ENCODE peak calls at places on chromosomes 7 and 10, in four cellular contexts. N is HepG2, I is WTC11, Z is K562. B is an unnamed sample.

GRCh38 chr7:73978681-73979563 is 49.1 kb upstream of the ELN start:
- DNase-seq in N (peak; percentile 89), I (peak; percentile 83), Z (peak; percentile 76), B (peak; percentile 90)

GRCh38 chr10:77533887-77534278 is 103.7 kb downstream of the KCNMA1 start:
- DNase-seq in N (no peak), I (no peak), Z (no peak), B (peak; percentile 25)

GRCh38 chr10:62996925-62997324 is 136.2 kb upstream of the NRBF2 start:
- DNase-seq in N (no peak), I (no peak), Z (no peak), B (no peak)

GRCh38 chr7:100966542-100967291 is 2.6 kb upstream of the MUC12 start:
- DNase-seq in N (no peak), I (peak; percentile 39), Z (no peak), B (no peak)

GRCh38 chr7:91248996-91249395 is 15.2 kb upstream of the FZD1 start:
- DNase-seq in N (no peak), I (no peak), Z (no peak), B (no peak)

GRCh38 chr7:6436385-6436685 is 11.4 kb downstream of the DAGLB start:
- DNase-seq in N (no peak), I (no peak), Z (no peak), B (no peak)

GRCh38 chr7:50704844-50705243 is 77.9 kb downstream of the GRB10 start:
- DNase-seq in N (no peak), I (no peak), Z (no peak), B (no peak)

GRCh38 chr10:15106352-15107013 is 9.3 kb downstream of the RPP38 start:
- DNase-seq in N (peak; percentile 66), I (peak; percentile 85), Z (peak; percentile 66), B (peak; percentile 79)

GRCh38 chr10:106078796-106079576 is 1085.5 kb downstream of the SORCS1 start:
- DNase-seq in N (no peak), I (no peak), Z (no peak), B (no peak)

GRCh38 chr7:44665531-44666213 is 59.2 kb downstream of the OGDH start:
- DNase-seq in N (no peak), I (no peak), Z (no peak), B (no peak)

GRCh38 chr10:25815999-25816768 is 117.8 kb upstream of the MYO3A start:
- DNase-seq in N (no peak), I (no peak), Z (no peak), B (no peak)

GRCh38 chr7:155190608-155191536 is 106.8 kb upstream of the INSIG1 start:
- DNase-seq in N (no peak), I (peak; percentile 82), Z (peak; percentile 91), B (peak; percentile 61)

GRCh38 chr7:94374231-94374630 is 20.5 kb upstream of the COL1A2 start:
- DNase-seq in N (no peak), I (peak; percentile 43), Z (no peak), B (no peak)

GRCh38 chr7:150980663-150981062 is 2.5 kb upstream of the KCNH2 start:
- DNase-seq in N (no peak), I (peak; percentile 50), Z (no peak), B (no peak)

GRCh38 chr10:62307635-62308034 is 39.0 kb upstream of the RTKN2 start:
- DNase-seq in N (no peak), I (no peak), Z (no peak), B (no peak)

GRCh38 chr7:4820968-4821471 is 40.8 kb downstream of the PAPOLB start:
- DNase-seq in N (no peak), I (no peak), Z (no peak), B (no peak)

GRCh38 chr10:93671042-93671441 is 31.4 kb downstream of the FRA10AC1 start:
- DNase-seq in N (no peak), I (no peak), Z (no peak), B (no peak)

GRCh38 chr10:5360318-5360915 is 4.3 kb upstream of the UCN3 start:
- DNase-seq in N (no peak), I (no peak), Z (no peak), B (peak; percentile 76)

GRCh38 chr7:113796557-113796956 is 122.3 kb downstream of the PPP1R3A start:
- DNase-seq in N (no peak), I (no peak), Z (no peak), B (no peak)

GRCh38 chr10:88946965-88947590 is 5.5 kb downstream of the ACTA2 start:
- DNase-seq in N (no peak), I (no peak), Z (no peak), B (no peak)

GRCh38 chr7:111083423-111083822 is 7.5 kb upstream of the LRRN3 start:
- DNase-seq in N (no peak), I (no peak), Z (no peak), B (no peak)

GRCh38 chr10:60444494-60445064 is 54.9 kb upstream of the ANK3 start:
- DNase-seq in N (peak; percentile 4), I (no peak), Z (no peak), B (peak; percentile 43)

GRCh38 chr10:61836233-61836887 is 65.1 kb upstream of the ARID5B start:
- DNase-seq in N (no peak), I (no peak), Z (no peak), B (no peak)

GRCh38 chr10:63266337-63267327 is 133.5 kb downstream of the NRBF2 start:
- DNase-seq in N (no peak), I (no peak), Z (no peak), B (no peak)

GRCh38 chr10:102669206-102670064 is 25.2 kb downstream of the TRIM8 start:
- DNase-seq in N (peak; percentile 64), I (peak; percentile 56), Z (peak; percentile 48), B (peak; percentile 44)

GRCh38 chr7:122699017-122699416 is at the start of gene RNF133:
- DNase-seq in N (no peak), I (no peak), Z (no peak), B (no peak)

GRCh38 chr10:110833941-110834621 is 37.6 kb upstream of the PDCD4 start:
- DNase-seq in N (no peak), I (no peak), Z (no peak), B (no peak)

GRCh38 chr10:83880252-83880791 is 259.0 kb upstream of the GHITM start:
- DNase-seq in N (no peak), I (no peak), Z (no peak), B (no peak)
- TF ChIP-seq HMGXB4 in N (no peak), I (no peak), Z (no peak), B (no peak)

GRCh38 chr10:54866666-54867065 is 65.6 kb upstream of the PCDH15 start:
- DNase-seq in N (no peak), I (no peak), Z (no peak), B (no peak)
- TF ChIP-seq HMGXB4 in N (no peak), I (no peak), Z (no peak), B (no peak)

DNA sequence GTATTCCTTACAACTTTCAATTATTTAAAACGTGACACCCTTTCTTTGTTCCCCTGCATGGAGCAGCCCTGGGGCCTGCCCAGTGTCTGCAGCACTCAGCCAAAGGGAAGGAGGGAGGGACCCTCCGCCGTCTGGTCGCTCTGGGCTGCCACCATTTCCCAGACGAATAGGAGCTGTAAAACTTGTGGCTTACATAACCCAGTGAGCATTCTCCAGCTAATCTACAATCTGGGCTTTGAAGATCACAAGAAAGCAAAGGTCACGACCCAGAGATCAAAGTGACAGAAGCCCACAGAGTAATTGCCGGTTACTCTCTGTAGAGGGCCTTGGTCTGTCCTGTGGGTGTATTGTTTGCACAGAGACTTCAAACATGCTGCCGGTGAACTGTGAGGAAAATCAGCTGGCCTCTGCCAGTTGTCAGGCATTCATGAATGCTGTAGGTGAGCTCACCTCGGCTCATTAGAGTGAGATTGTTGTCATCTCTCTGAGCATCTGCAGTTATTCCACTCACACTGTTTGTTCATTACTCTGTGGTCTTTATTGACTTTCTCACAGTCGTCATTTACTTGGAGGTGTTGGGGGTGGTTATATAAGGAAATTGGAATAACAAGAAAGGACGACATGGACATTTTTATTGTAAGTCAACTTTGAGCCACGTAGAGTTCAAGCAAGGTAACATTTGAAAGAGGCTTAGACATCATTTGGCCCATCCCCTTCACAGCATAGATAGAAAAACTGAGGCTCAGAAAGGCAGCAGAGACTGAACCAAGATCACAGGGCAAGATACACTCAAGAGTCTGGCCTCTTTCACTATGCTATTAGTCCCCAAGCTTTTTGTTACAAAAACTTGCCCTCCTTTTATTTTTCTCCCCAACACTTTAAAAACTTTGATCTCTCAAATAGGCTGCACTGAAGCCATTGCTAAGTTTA is 619.8 kb downstream of the LRMDA start:
- DNase-seq in N (peak; percentile 100), I (no peak), Z (no peak), B (no peak)
- TF ChIP-seq HMGXB4 in N (peak; percentile 62), I (no peak), Z (no peak), B (no peak)

DNA sequence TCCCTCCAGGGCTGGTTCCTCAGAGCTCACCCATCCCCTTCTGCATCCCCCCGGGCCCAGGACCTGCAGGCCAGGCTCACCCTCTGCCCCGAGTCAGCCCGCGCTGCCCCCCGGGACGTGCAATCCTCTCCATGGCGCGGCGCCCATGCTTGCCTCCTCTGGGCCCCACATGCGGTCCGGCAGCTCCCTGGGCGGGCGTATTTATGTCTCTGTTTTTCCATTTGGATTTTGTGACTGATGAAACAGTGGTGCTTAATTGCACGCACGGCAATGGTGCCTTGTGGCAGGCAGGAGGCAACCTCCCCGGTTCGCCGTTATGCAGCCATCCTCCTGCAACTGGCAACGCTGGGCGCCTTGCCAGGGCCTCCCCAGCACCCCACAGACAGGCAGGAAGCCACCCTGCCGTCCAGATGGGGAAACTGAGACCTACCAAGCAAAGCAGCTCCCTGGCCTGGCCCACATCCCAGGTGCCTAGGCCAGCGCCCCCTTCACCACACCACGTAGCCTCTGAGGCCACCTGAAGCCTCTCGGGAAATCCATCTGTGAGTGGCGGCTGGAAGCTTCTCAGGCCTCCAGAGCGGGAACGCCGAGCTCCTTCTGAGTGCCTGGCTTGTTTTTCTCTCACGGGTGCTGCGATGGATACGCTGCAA is 58.5 kb downstream of the UNCX start:
- DNase-seq in N (no peak), I (no peak), Z (no peak), B (no peak)
- TF ChIP-seq HMGXB4 in N (no peak), I (no peak), Z (no peak), B (no peak)